ENCODE peak calls at places on chromosomes 5 and 9, in five cellular contexts. E is fibroblast of the aortic adventitia, M is cardiac fibroblast, X is PC-3, U is astrocyte of the spinal cord. K is an unnamed sample.

GRCh38 chr5:96302174-96302738 is 130.8 kb downstream of the PCSK1 start:
- DNase-seq in U (no peak), E (no peak), M (no peak), X (no peak), K (no peak)

GRCh38 chr5:93621340-93621872 is 38.4 kb downstream of the NR2F1 start:
- DNase-seq in U (peak; percentile 88), E (no peak), M (peak; percentile 65), X (peak; percentile 50), K (peak; percentile 79)

GRCh38 chr5:168415971-168416370 is 70.3 kb upstream of the RARS1 start:
- DNase-seq in X (no peak), M (no peak), U (no peak), E (no peak), K (no peak)

GRCh38 chr5:23763170-23763569 is 255.8 kb downstream of the PRDM9 start:
- DNase-seq in X (no peak), U (no peak), M (no peak), E (no peak), K (no peak)

GRCh38 chr5:110333384-110333783 is 393.1 kb downstream of the TMEM232 start:
- DNase-seq in M (peak; percentile 31), U (peak; percentile 39), E (peak; percentile 15), X (peak; percentile 24), K (no peak)

GRCh38 chr5:158812381-158812780 is 287.3 kb downstream of the EBF1 start:
- DNase-seq in X (no peak), M (no peak), U (no peak), E (no peak), K (no peak)

GRCh38 chr5:52684056-52684455 is 103.7 kb upstream of the ITGA1 start:
- DNase-seq in E (no peak), U (no peak), X (no peak), M (peak; percentile 38), K (no peak)

GRCh38 chr9:88090151-88090581 is 48.1 kb downstream of the SPATA31C2 start:
- DNase-seq in U (no peak), E (peak; percentile 83), M (peak; percentile 12), X (no peak), K (peak; percentile 92)

GRCh38 chr5:147913786-147914185 is 7.4 kb upstream of the C5orf46 start:
- DNase-seq in E (no peak), U (no peak), M (peak; percentile 76), X (peak; percentile 96), K (no peak)

GRCh38 chr5:180352976-180353225 is 235 bp downstream of the GFPT2 start:
- DNase-seq in M (no peak), U (no peak), E (no peak), X (no peak), K (no peak)

GRCh38 chr9:16265671-16266070 is 604.8 kb downstream of the BNC2 start:
- DNase-seq in M (no peak), X (no peak), U (no peak), E (peak; percentile 19), K (no peak)

GRCh38 chr9:6924988-6925563 is 167.3 kb downstream of the KDM4C start:
- DNase-seq in E (no peak), U (no peak), M (no peak), X (no peak), K (no peak)

GRCh38 chr5:69414885-69415583 is at the start of gene MARVELD2:
- DNase-seq in U (peak; percentile 47), M (no peak), E (no peak), X (peak; percentile 90), K (peak; percentile 33)

GRCh38 chr5:124660229-124661093 is 86.0 kb downstream of the ZNF608 start:
- DNase-seq in E (no peak), X (peak; percentile 67), U (peak; percentile 41), M (peak; percentile 53), K (no peak)

GRCh38 chr9:97880336-97880735 is 27.3 kb downstream of the FOXE1 start:
- DNase-seq in M (peak; percentile 77), X (no peak), E (peak; percentile 22), U (peak; percentile 8), K (peak; percentile 8)

GRCh38 chr9:99039388-99040182 is 65.3 kb upstream of the TGFBR1 start:
- DNase-seq in U (no peak), E (no peak), M (peak; percentile 29), X (peak; percentile 31), K (peak; percentile 52)

GRCh38 chr5:16687898-16688297 is 71.1 kb upstream of the RETREG1 start:
- DNase-seq in U (no peak), E (no peak), X (no peak), M (no peak), K (no peak)

GRCh38 chr5:337565-338130 is 16.1 kb downstream of the AHRR start:
- DNase-seq in M (peak; percentile 46), X (peak; percentile 50), U (peak; percentile 45), E (peak; percentile 56), K (peak; percentile 51)

GRCh38 chr9:130681769-130682489 is 11.7 kb upstream of the EXOSC2 start:
- DNase-seq in U (no peak), E (no peak), X (no peak), M (no peak), K (no peak)

GRCh38 chr9:108835831-108836230 is 20.0 kb downstream of the ACTL7B start:
- DNase-seq in M (peak; percentile 15), U (no peak), E (no peak), X (peak; percentile 78), K (no peak)

GRCh38 chr9:125284855-125285254 is 23.2 kb downstream of the GAPVD1 start:
- DNase-seq in E (no peak), X (no peak), M (no peak), U (no peak), K (no peak)

GRCh38 chr9:121292801-121293241 is 24.9 kb downstream of the GSN start:
- DNase-seq in X (no peak), U (no peak), M (no peak), E (no peak), K (no peak)

GRCh38 chr9:26809795-26810194 is 82.8 kb downstream of the CAAP1 start:
- DNase-seq in U (peak; percentile 62), X (peak; percentile 76), E (peak; percentile 92), M (peak; percentile 74), K (peak; percentile 51)

GRCh38 chr9:122164286-122164685 is 4.6 kb downstream of the MORN5 start:
- DNase-seq in E (peak; percentile 13), X (no peak), M (no peak), U (no peak), K (no peak)

GRCh38 chr9:85716031-85716877 is 25.5 kb downstream of the AGTPBP1 start:
- DNase-seq in X (peak; percentile 2), M (no peak), E (no peak), U (no peak), K (no peak)

GRCh38 chr9:84493284-84493947 is 152.9 kb upstream of the SLC28A3 start:
- DNase-seq in M (no peak), X (no peak), E (no peak), U (no peak), K (no peak)

GRCh38 chr9:91059713-91060112 is 258.1 kb downstream of the SYK start:
- DNase-seq in U (peak; percentile 18), M (peak; percentile 44), E (no peak), X (peak; percentile 47), K (peak; percentile 52)

GRCh38 chr5:141910271-141910673 is 13.4 kb upstream of the DELE1 start:
- DNase-seq in U (no peak), E (peak; percentile 49), M (no peak), X (peak; percentile 84), K (no peak)

GRCh38 chr9:21395778-21396717 is 10.8 kb upstream of the IFNA2 start:
- DNase-seq in E (peak; percentile 23), U (peak; percentile 37), X (peak; percentile 43), M (peak; percentile 28), K (peak; percentile 23)

GRCh38 chr5:165795073-165795472 is 2289.7 kb downstream of the MAT2B start:
- DNase-seq in X (no peak), E (no peak), M (no peak), U (no peak), K (no peak)

GRCh38 chr9:76022317-76022716 is 131.8 kb downstream of the PCSK5 start:
- DNase-seq in E (no peak), U (no peak), X (no peak), M (no peak), K (no peak)

GRCh38 chr9:27154923-27155322 is 45.9 kb downstream of the TEK start:
- DNase-seq in X (peak; percentile 38), E (peak; percentile 89), M (peak; percentile 97), U (peak; percentile 95), K (peak; percentile 82)

GRCh38 chr9:12818431-12819000 is 43.7 kb downstream of the LURAP1L start:
- DNase-seq in X (peak; percentile 48), E (peak; percentile 99), U (peak; percentile 42), M (peak; percentile 45), K (peak; percentile 40)

GRCh38 chr5:134026521-134027202 is 21.9 kb upstream of the VDAC1 start:
- DNase-seq in U (peak; percentile 61), M (peak; percentile 69), X (peak; percentile 73), E (peak; percentile 59), K (peak; percentile 66)

GRCh38 chr5:176175101-176175852 is 62.9 kb upstream of the SIMC1 start:
- DNase-seq in M (no peak), E (no peak), U (no peak), X (no peak), K (no peak)

GRCh38 chr9:127162046-127162445 is 39.6 kb upstream of the ANGPTL2 start:
- DNase-seq in X (peak; percentile 2), U (no peak), E (no peak), M (no peak), K (peak; percentile 33)

GRCh38 chr9:129569506-129570449 is 51.1 kb downstream of the C9orf50 start:
- DNase-seq in X (peak; percentile 13), E (no peak), M (peak; percentile 40), U (peak; percentile 60), K (no peak)
- TF ChIP-seq CTCF in X (peak; percentile 40), E (peak; percentile 54), M (peak; percentile 47), U (peak; percentile 46), K (peak; percentile 56)

DNA sequence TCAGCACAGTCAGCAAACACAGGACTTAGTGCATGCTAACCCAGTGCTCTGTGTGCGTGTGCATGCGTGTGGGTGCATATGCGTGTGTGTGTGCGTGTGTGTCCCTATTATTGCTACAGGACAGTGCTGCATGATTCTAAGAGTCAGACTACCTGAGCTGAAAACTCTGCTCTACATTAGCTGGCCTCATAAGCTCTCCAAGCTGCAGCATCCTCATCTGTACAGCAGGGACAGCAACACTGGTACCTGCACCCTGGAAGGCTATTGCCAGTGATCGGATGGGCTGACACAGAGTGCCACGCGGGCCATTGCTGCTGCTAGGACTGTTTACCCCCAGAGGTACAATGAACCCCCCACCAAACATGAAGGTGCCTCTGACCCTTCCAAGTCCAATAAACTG is 1.2 kb downstream of the ADAMTS12 start:
- DNase-seq in M (peak; percentile 57), E (peak; percentile 41), U (peak; percentile 56), X (no peak), K (peak; percentile 44)
- H3K4me3 ChIP-seq in M (peak overlapping the region; percentile 64), E (peak overlapping the region; percentile 78), U (peak overlapping the region; percentile 65), X (no peak overlapping the region), K (peak overlapping the region; percentile 67)

GRCh38 chr9:111037744-111038335 is 430 bp downstream of the LPAR1 start:
- DNase-seq in E (peak; percentile 25), X (peak; percentile 42), U (peak; percentile 35), M (peak; percentile 28), K (peak; percentile 36)
- TF ChIP-seq CTCF in E (peak; percentile 3), X (no peak), U (no peak), M (no peak), K (no peak)

DNA sequence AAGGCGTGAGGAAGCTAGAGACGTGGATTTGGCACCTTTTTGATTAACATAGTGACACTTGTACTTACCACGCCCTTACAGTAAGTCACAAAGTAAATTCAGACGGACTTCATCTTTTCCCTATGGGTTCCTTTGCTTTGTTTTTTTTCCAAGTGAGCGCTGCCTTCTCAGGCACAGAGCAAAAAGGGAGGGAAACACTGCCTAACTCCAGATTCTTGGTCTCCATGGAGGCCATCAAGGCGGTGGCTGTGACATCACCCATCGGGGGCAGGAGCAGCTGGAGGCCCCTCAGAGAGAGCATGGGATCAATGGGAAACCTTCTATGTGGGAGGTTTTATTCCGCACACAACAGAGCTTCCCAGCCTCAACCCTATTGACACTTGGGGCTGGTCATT is 45.4 kb downstream of the ERGIC1 start:
- DNase-seq in M (no peak), E (no peak), X (no peak), U (no peak), K (no peak)
- H3K4me3 ChIP-seq in M (no peak overlapping the region), E (peak overlapping the region; percentile 31), X (no peak overlapping the region), U (no peak overlapping the region), K (no peak overlapping the region)